ENCODE peak calls at places on chromosomes 2 and 18, in seven cellular contexts. C is fibroblast of mammary gland, R is fibroblast of lung, Q is Peyer's patch, I is T-helper 9 cell, G is globus pallidus, B is neuronal stem cell. Z is an unnamed sample.
A peak's percentile ranks its signal among the peaks of the same experiment; 100 is the strongest.

GRCh38 chr2:42996528-42996927 is 204.1 kb upstream of the HAAO start:
- DNase-seq in C (no peak), R (no peak), Q (peak; percentile 21), I (no peak), G (no peak), B (no peak), Z (no peak)

GRCh38 chr2:119488245-119489182 is 35.8 kb downstream of the SCTR start:
- DNase-seq in C (no peak), R (no peak), Q (no peak), I (no peak), G (no peak), B (no peak), Z (no peak)

GRCh38 chr2:38029512-38029911 is 46.4 kb downstream of the CYP1B1 start:
- DNase-seq in C (no peak), R (no peak), Q (no peak), I (no peak), G (no peak), B (no peak), Z (no peak)

GRCh38 chr18:27771571-27771970 is 405.4 kb downstream of the CDH2 start:
- DNase-seq in C (no peak), R (no peak), Q (no peak), I (no peak), G (no peak), B (no peak), Z (no peak)

GRCh38 chr2:205984381-205984780 is 101.6 kb downstream of the INO80D start:
- DNase-seq in C (no peak), R (no peak), Q (no peak), I (no peak), G (no peak), B (no peak), Z (no peak)

GRCh38 chr2:219392754-219393153 is 5.0 kb upstream of the DNPEP start:
- DNase-seq in C (no peak), R (no peak), Q (no peak), I (no peak), G (no peak), B (no peak), Z (no peak)

GRCh38 chr2:127953849-127954248 is 68.1 kb upstream of the AMMECR1L start:
- DNase-seq in C (no peak), R (peak; percentile 57), Q (no peak), I (no peak), G (no peak), B (no peak), Z (no peak)

GRCh38 chr2:220835563-220835962 is 736.5 kb downstream of the EPHA4 start:
- DNase-seq in C (peak; percentile 48), R (peak; percentile 46), Q (no peak), I (no peak), G (no peak), B (no peak), Z (no peak)

GRCh38 chr18:2551425-2551824 is 19.9 kb downstream of the METTL4 start:
- DNase-seq in C (no peak), R (no peak), Q (no peak), I (no peak), G (no peak), B (no peak), Z (no peak)

GRCh38 chr2:225025917-225026571 is 16.2 kb downstream of the DOCK10 start:
- DNase-seq in C (peak; percentile 91), R (peak; percentile 77), Q (no peak), I (no peak), G (no peak), B (no peak), Z (peak; percentile 18)

GRCh38 chr18:2900742-2901404 is 54.1 kb downstream of the EMILIN2 start:
- DNase-seq in C (no peak), R (no peak), Q (no peak), I (no peak), G (no peak), B (no peak), Z (no peak)

GRCh38 chr2:229855116-229855515 is 66.7 kb downstream of the TRIP12 start:
- DNase-seq in C (no peak), R (no peak), Q (no peak), I (no peak), G (no peak), B (no peak), Z (no peak)

GRCh38 chr2:46828039-46828438 is 87.6 kb downstream of the MCFD2 start:
- DNase-seq in C (no peak), R (no peak), Q (no peak), I (no peak), G (no peak), B (no peak), Z (no peak)

GRCh38 chr2:56380861-56381260 is 197.1 kb downstream of the CCDC85A start:
- DNase-seq in C (no peak), R (no peak), Q (no peak), I (no peak), G (no peak), B (no peak), Z (no peak)

GRCh38 chr2:219509780-219510511 is 4.3 kb upstream of the ASIC4 start:
- DNase-seq in C (peak; percentile 42), R (peak; percentile 49), Q (peak; percentile 72), I (peak; percentile 44), G (peak; percentile 64), B (no peak), Z (peak; percentile 41)

GRCh38 chr2:113167962-113168340 is 5.8 kb upstream of the PSD4 start:
- DNase-seq in C (no peak), R (no peak), Q (no peak), I (no peak), G (no peak), B (no peak), Z (no peak)

GRCh38 chr2:190930411-190930810 is 49.8 kb downstream of the GLS start:
- DNase-seq in C (no peak), R (no peak), Q (no peak), I (no peak), G (no peak), B (no peak), Z (no peak)

GRCh38 chr2:112582314-112582746 is 2.1 kb upstream of the CHCHD5 start:
- DNase-seq in C (peak; percentile 78), R (peak; percentile 78), Q (no peak), I (no peak), G (peak; percentile 42), B (no peak), Z (no peak)

GRCh38 chr2:121368841-121369240 is 83.8 kb upstream of the TFCP2L1 start:
- DNase-seq in C (no peak), R (no peak), Q (no peak), I (no peak), G (no peak), B (no peak), Z (no peak)

GRCh38 chr18:45164551-45164950 is 450.7 kb upstream of the SLC14A2 start:
- DNase-seq in C (peak; percentile 80), R (peak; percentile 46), Q (no peak), I (no peak), G (no peak), B (no peak), Z (no peak)

GRCh38 chr2:191020742-191021381 is 6.9 kb upstream of the STAT1 start:
- DNase-seq in C (peak; percentile 94), R (peak; percentile 91), Q (peak; percentile 61), I (no peak), G (peak; percentile 29), B (no peak), Z (no peak)

GRCh38 chr2:1976725-1977416 is 232.6 kb upstream of the PXDN start:
- DNase-seq in C (peak; percentile 52), R (no peak), Q (no peak), I (no peak), G (no peak), B (no peak), Z (no peak)

GRCh38 chr18:46332286-46332801 is 228.2 kb downstream of the HAUS1 start:
- DNase-seq in C (no peak), R (no peak), Q (peak; percentile 22), I (no peak), G (no peak), B (no peak), Z (no peak)

GRCh38 chr2:232492236-232492848 is 4.7 kb upstream of the ECEL1 start:
- DNase-seq in C (no peak), R (no peak), Q (no peak), I (no peak), G (no peak), B (no peak), Z (no peak)

GRCh38 chr2:98469862-98470544 is 25.3 kb downstream of the INPP4A start:
- DNase-seq in C (peak; percentile 59), R (no peak), Q (peak; percentile 55), I (no peak), G (no peak), B (no peak), Z (no peak)

GRCh38 chr18:80175451-80176235 is 66.6 kb downstream of the ADNP2 start:
- DNase-seq in C (no peak), R (no peak), Q (peak; percentile 80), I (peak; percentile 24), G (no peak), B (no peak), Z (peak; percentile 15)

GRCh38 chr2:4873328-4873727 is 818.9 kb upstream of the SOX11 start:
- DNase-seq in C (no peak), R (no peak), Q (no peak), I (no peak), G (no peak), B (no peak), Z (no peak)

GRCh38 chr2:140586379-140586778 is 1544.4 kb downstream of the LRP1B start:
- DNase-seq in C (peak; percentile 47), R (peak; percentile 8), Q (peak; percentile 48), I (no peak), G (no peak), B (peak; percentile 26), Z (no peak)

GRCh38 chr18:35753306-35753910 is 171.9 kb downstream of the GALNT1 start:
- DNase-seq in C (no peak), R (no peak), Q (no peak), I (no peak), G (no peak), B (no peak), Z (no peak)

GRCh38 chr2:219459460-219460311 is 25.0 kb downstream of the SPEG start:
- DNase-seq in C (peak; percentile 61), R (peak; percentile 62), Q (peak; percentile 75), I (peak; percentile 35), G (peak; percentile 31), B (peak; percentile 64), Z (no peak)

GRCh38 chr2:217030081-217030480 is 170.2 kb upstream of the TNP1 start:
- DNase-seq in C (no peak), R (no peak), Q (no peak), I (no peak), G (no peak), B (no peak), Z (no peak)

GRCh38 chr2:102033028-102033749 is 41.4 kb downstream of the IL1R2 start:
- DNase-seq in C (peak; percentile 89), R (peak; percentile 91), Q (peak; percentile 68), I (no peak), G (peak; percentile 66), B (no peak), Z (peak; percentile 11)

GRCh38 chr2:182836451-182836850 is 30.0 kb downstream of the FRZB start:
- DNase-seq in C (no peak), R (no peak), Q (no peak), I (no peak), G (no peak), B (no peak), Z (no peak)

Z was measured in CD4-positive, alpha-beta T cell.